ENCODE peak calls at places on chromosomes 1 and 21, in seven cellular contexts. S, D, N, B, Y, K and Z are unnamed samples.
A peak's percentile ranks its signal among the peaks of the same experiment; 100 is the strongest.

GRCh38 chr1:36372617-36373016 is 13.1 kb downstream of the STK40 start:
- DNase-seq in S (no peak), D (no peak), N (no peak), B (peak; percentile 58), Y (no peak), K (no peak), Z (no peak)

GRCh38 chr1:12438349-12438924 is 179.6 kb downstream of the DHRS3 start:
- DNase-seq in S (no peak), D (no peak), N (no peak), B (no peak), Y (no peak), K (no peak), Z (peak; percentile 91)

GRCh38 chr1:206895320-206895719 is 1.9 kb upstream of the IL24 start:
- DNase-seq in S (no peak), D (no peak), N (no peak), B (no peak), Y (no peak), K (no peak), Z (no peak)

GRCh38 chr1:116574581-116575291 is 3.9 kb upstream of the CD58 start:
- DNase-seq in S (peak; percentile 40), D (peak; percentile 90), N (peak; percentile 55), B (peak; percentile 86), Y (peak; percentile 72), K (peak; percentile 59), Z (peak; percentile 54)

GRCh38 chr1:175894543-175894942 is 151.1 kb upstream of the TNR start:
- DNase-seq in S (no peak), D (no peak), N (no peak), B (no peak), Y (no peak), K (no peak), Z (no peak)

GRCh38 chr1:57770772-57771171 is 346.9 kb upstream of the DAB1 start:
- DNase-seq in S (no peak), D (peak; percentile 7), N (no peak), B (peak; percentile 77), Y (peak; percentile 18), K (no peak), Z (peak; percentile 35)

GRCh38 chr1:159088050-159088449 is 11.5 kb upstream of the AIM2 start:
- DNase-seq in S (no peak), D (peak; percentile 73), N (no peak), B (no peak), Y (peak; percentile 91), K (no peak), Z (no peak)

GRCh38 chr1:219324629-219325367 is 151.1 kb downstream of the LYPLAL1 start:
- DNase-seq in S (no peak), D (peak; percentile 83), N (no peak), B (no peak), Y (peak; percentile 96), K (no peak), Z (no peak)

GRCh38 chr1:150576794-150577556 is 2.4 kb downstream of the MCL1 start:
- DNase-seq in S (no peak), D (peak; percentile 35), N (no peak), B (peak; percentile 5), Y (no peak), K (no peak), Z (no peak)

GRCh38 chr1:51927029-51927428 is 48.5 kb upstream of the NRDC start:
- DNase-seq in S (no peak), D (no peak), N (no peak), B (no peak), Y (peak; percentile 47), K (no peak), Z (no peak)

GRCh38 chr1:223312705-223313414 is 51.1 kb downstream of the SUSD4 start:
- DNase-seq in S (no peak), D (no peak), N (no peak), B (no peak), Y (peak; percentile 23), K (no peak), Z (no peak)
- H3K4me3 ChIP-seq in S (no peak overlapping the region), D (no peak overlapping the region), N (no peak overlapping the region), B (no peak overlapping the region), Y (no peak overlapping the region), K (no peak overlapping the region), Z (no peak overlapping the region)

GRCh38 chr1:66931548-66932124 is 6.8 kb downstream of the MIER1 start:
- DNase-seq in S (no peak), D (peak; percentile 18), N (no peak), B (no peak), Y (no peak), K (no peak), Z (peak; percentile 16)
- H3K4me3 ChIP-seq in S (peak overlapping the region; percentile 74), D (peak overlapping the region; percentile 93), N (no peak overlapping the region), B (peak overlapping the region; percentile 67), Y (peak overlapping the region; percentile 72), K (peak overlapping the region; percentile 83), Z (peak overlapping the region; percentile 80)

DNA sequence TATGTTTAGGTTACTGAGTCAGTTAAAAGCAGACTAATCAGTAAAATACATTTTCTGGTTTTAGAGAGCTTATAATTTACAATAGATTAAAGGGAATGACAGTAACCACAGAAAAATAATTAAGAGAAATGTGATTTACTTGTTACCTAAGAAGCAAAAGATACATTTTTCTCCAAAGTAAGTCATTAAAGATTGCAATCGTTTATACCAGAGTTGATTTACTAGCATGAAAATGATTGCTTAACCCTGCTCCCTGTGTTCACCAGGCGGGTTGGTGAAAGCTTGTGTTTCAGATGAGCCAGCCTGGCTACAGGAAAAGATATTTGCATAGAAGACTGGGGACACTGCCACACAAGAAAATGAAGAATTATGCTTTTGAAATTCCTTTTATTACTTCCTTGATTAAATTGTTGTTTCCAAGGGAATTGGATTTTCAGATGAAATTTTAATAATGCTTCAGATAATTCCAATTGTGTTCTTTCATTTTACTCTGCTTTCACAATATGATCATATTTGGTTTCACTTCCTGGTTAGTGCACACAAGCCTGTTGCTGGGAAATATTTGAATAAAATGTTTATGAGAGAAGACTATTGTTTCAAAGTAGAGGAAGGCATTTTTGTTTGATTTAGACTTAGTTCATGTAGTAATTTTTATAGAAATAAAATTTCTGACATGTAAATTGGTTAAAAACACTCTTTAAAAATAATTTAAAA is 28.0 kb downstream of the LRRC8B start:
- DNase-seq in S (no peak), D (peak; percentile 70), N (no peak), B (no peak), Y (peak; percentile 45), K (no peak), Z (no peak)
- H3K4me3 ChIP-seq in S (no peak overlapping the region), D (peak overlapping the region; percentile 71), N (no peak overlapping the region), B (no peak overlapping the region), Y (no peak overlapping the region), K (peak overlapping the region; percentile 22), Z (no peak overlapping the region)

DNA sequence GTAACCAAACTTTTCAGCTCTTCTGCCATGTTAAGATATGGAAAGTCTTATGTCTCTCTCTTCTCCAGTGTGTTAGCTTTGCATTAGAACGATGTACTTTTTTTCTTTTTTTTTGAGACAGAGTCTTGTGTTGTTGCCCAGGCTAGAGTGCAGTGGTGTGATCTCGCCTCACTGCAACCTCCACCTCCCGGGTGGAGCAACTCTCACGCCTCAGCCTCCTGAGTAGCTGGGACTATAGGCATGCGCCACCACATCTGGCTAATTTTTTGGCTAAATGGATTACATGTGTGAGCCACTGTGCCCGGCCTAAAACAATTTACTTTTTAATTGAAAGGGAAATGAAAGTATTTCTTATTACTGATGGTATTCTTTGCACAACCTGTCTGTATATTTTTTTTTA is 35.8 kb downstream of the SPEN start:
- DNase-seq in S (no peak), D (no peak), N (no peak), B (no peak), Y (no peak), K (no peak), Z (no peak)
- H3K4me3 ChIP-seq in S (no peak overlapping the region), D (no peak overlapping the region), N (no peak overlapping the region), B (no peak overlapping the region), Y (no peak overlapping the region), K (no peak overlapping the region), Z (no peak overlapping the region)

GRCh38 chr21:38804617-38805281 is 980 bp upstream of the ETS2 start:
- DNase-seq in S (peak; percentile 64), D (peak; percentile 51), N (peak; percentile 75), B (peak; percentile 72), Y (peak; percentile 58), K (peak; percentile 79), Z (no peak)
- H3K4me3 ChIP-seq in S (peak overlapping the region; percentile 87), D (peak overlapping the region; percentile 90), N (no peak overlapping the region), B (peak overlapping the region; percentile 80), Y (peak overlapping the region; percentile 78), K (peak overlapping the region; percentile 93), Z (peak overlapping the region; percentile 74)

GRCh38 chr21:45364464-45365185 is 40.3 kb upstream of the COL18A1 start:
- DNase-seq in S (no peak), D (no peak), N (no peak), B (no peak), Y (peak; percentile 92), K (no peak), Z (no peak)
- H3K4me3 ChIP-seq in S (no peak overlapping the region), D (peak overlapping the region; percentile 38), N (no peak overlapping the region), B (no peak overlapping the region), Y (peak overlapping the region; percentile 0), K (peak overlapping the region; percentile 40), Z (no peak overlapping the region)

GRCh38 chr1:228151170-228151513 is 1.4 kb downstream of the GJC2 start:
- DNase-seq in S (no peak), D (no peak), N (no peak), B (no peak), Y (no peak), K (peak; percentile 13), Z (no peak)

GRCh38 chr1:228151526-228151925 is 1.8 kb downstream of the GJC2 start:
- DNase-seq in S (no peak), D (no peak), N (no peak), B (no peak), Y (no peak), K (peak; percentile 13), Z (no peak)

GRCh38 chr1:228150021-228150457 is 309 bp downstream of the GJC2 start:
- DNase-seq in S (no peak), D (no peak), N (no peak), B (no peak), Y (no peak), K (no peak), Z (no peak)

GRCh38 chr1:228149341-228150020 is at the start of gene GJC2:
- DNase-seq in S (no peak), D (no peak), N (no peak), B (peak; percentile 41), Y (no peak), K (peak; percentile 65), Z (no peak)

GRCh38 chr1:228150458-228151169 is 884 bp downstream of the GJC2 start:
- DNase-seq in S (no peak), D (peak; percentile 16), N (no peak), B (no peak), Y (peak; percentile 94), K (peak; percentile 68), Z (no peak)
- H3K4me3 ChIP-seq in S (no peak overlapping the region), D (no peak overlapping the region), N (no peak overlapping the region), B (no peak overlapping the region), Y (no peak overlapping the region), K (peak overlapping the region; percentile 59), Z (no peak overlapping the region)

GRCh38 chr1:165375623-165376022 is 19.1 kb upstream of the LMX1A start:
- DNase-seq in S (no peak), D (no peak), N (no peak), B (peak; percentile 33), Y (no peak), K (no peak), Z (no peak)
- H3K4me3 ChIP-seq in S (peak overlapping the region; percentile 28), D (peak overlapping the region; percentile 72), N (no peak overlapping the region), B (peak overlapping the region; percentile 75), Y (no peak overlapping the region), K (peak overlapping the region; percentile 67), Z (no peak overlapping the region)